ENCODE peak calls at places on chromosome 14, in seven cellular contexts. O is ovary, D is lower leg skin, H is body of pancreas, B is H1, K is right lobe of liver, C is prostate gland. Q is an unnamed sample.

GRCh38 chr14:101600336-101600890 is 39.1 kb downstream of the DIO3 start:
- DNase-seq in B (no peak), O (peak), H (no peak), D (peak), K (no peak), C (no peak), Q (no peak)

GRCh38 chr14:51317373-51317772 is 77.3 kb downstream of the TMX1 start:
- DNase-seq in C (no peak), D (no peak), O (no peak), H (no peak), B (no peak), K (no peak), Q (no peak)

GRCh38 chr14:98195256-98195655 is 1076.7 kb downstream of the BCL11B start:
- DNase-seq in H (no peak), O (no peak), K (no peak), D (no peak), C (no peak), B (no peak), Q (no peak)

GRCh38 chr14:89367449-89368120 is 49.4 kb downstream of the FOXN3 start:
- DNase-seq in O (no peak), D (no peak), K (peak), B (no peak), H (no peak), C (no peak), Q (no peak)

GRCh38 chr14:50039734-50040400 is 76.5 kb downstream of the VCPKMT start:
- DNase-seq in K (peak), C (no peak), D (peak), O (no peak), B (no peak), H (no peak), Q (no peak)

GRCh38 chr14:22303589-22304195 is 285.3 kb downstream of the DAD1 start:
- DNase-seq in C (no peak), B (no peak), H (no peak), O (no peak), D (no peak), K (no peak), Q (no peak)

GRCh38 chr14:39324097-39324496 is 90.4 kb downstream of the MIA2 start:
- DNase-seq in B (no peak), H (no peak), O (no peak), D (no peak), C (no peak), K (no peak), Q (no peak)

GRCh38 chr14:58238252-58239247 is 6.1 kb upstream of the PSMA3 start:
- DNase-seq in H (no peak), D (no peak), B (no peak), O (peak), C (no peak), K (no peak), Q (no peak)

GRCh38 chr14:22536853-22537338 is 52.1 kb downstream of the DAD1 start:
- DNase-seq in O (peak), C (peak), D (peak), K (peak), H (no peak), B (no peak), Q (peak)

GRCh38 chr14:81571437-81571836 is 37.8 kb upstream of the SEL1L start:
- DNase-seq in D (no peak), C (no peak), B (no peak), H (no peak), O (no peak), K (no peak), Q (no peak)

GRCh38 chr14:46951103-46951502 is 299.5 kb upstream of the RPL10L start:
- DNase-seq in C (no peak), B (no peak), D (no peak), O (no peak), H (no peak), K (no peak), Q (no peak)

GRCh38 chr14:22339277-22339676 is 249.7 kb downstream of the DAD1 start:
- DNase-seq in C (no peak), D (peak), O (peak), H (peak), B (no peak), K (no peak), Q (no peak)

GRCh38 chr14:95389471-95390011 is 69.8 kb upstream of the CLMN start:
- DNase-seq in H (peak), K (no peak), C (no peak), B (no peak), D (peak), O (peak), Q (no peak)

GRCh38 chr14:50479041-50479440 is 53.3 kb downstream of the MAP4K5 start:
- DNase-seq in D (no peak), H (no peak), K (no peak), O (no peak), B (no peak), C (no peak), Q (no peak)

GRCh38 chr14:75989134-75989533 is 3.6 kb downstream of the IFT43 start:
- DNase-seq in C (no peak), D (no peak), B (no peak), O (peak), H (no peak), K (peak), Q (no peak)

GRCh38 chr14:64000749-64001148 is 147.9 kb downstream of the SYNE2 start:
- DNase-seq in C (no peak), D (no peak), H (no peak), K (no peak), B (no peak), O (no peak), Q (no peak)

GRCh38 chr14:81275305-81275950 is 54.7 kb upstream of the GTF2A1 start:
- DNase-seq in B (no peak), D (no peak), H (no peak), C (no peak), O (no peak), K (no peak), Q (no peak)

GRCh38 chr14:68622856-68623255 is 170.0 kb downstream of the ZFP36L1 start:
- DNase-seq in C (no peak), D (peak), B (no peak), O (peak), H (no peak), K (no peak), Q (no peak)

GRCh38 chr14:73741876-73742519 is 27.8 kb upstream of the PNMA1 start:
- DNase-seq in B (no peak), C (no peak), H (no peak), D (peak), K (no peak), O (no peak), Q (no peak)
- TF ChIP-seq POLR2A in B (no peak), C (no peak), H (no peak), D (no peak), K (no peak), O (no peak), Q (no peak)

GRCh38 chr14:92888896-92889295 is 34.1 kb upstream of the CHGA start:
- DNase-seq in B (no peak), C (no peak), D (no peak), K (no peak), H (no peak), O (no peak), Q (no peak)
- TF ChIP-seq POLR2A in B (no peak), C (no peak), D (no peak), K (no peak), H (no peak), O (no peak), Q (no peak)

GRCh38 chr14:105261781-105262180 is 13.4 kb downstream of the BTBD6 start:
- DNase-seq in C (no peak), D (no peak), O (no peak), B (no peak), H (no peak), K (no peak), Q (no peak)

GRCh38 chr14:105257464-105257863 is 9.1 kb downstream of the BTBD6 start:
- DNase-seq in O (no peak), H (no peak), C (no peak), K (no peak), D (no peak), B (no peak), Q (no peak)

GRCh38 chr14:105260826-105261438 is 12.6 kb downstream of the BTBD6 start:
- DNase-seq in O (no peak), B (no peak), D (no peak), C (no peak), K (no peak), H (no peak), Q (no peak)

GRCh38 chr14:105256292-105256960 is 8.1 kb downstream of the BTBD6 start:
- DNase-seq in C (no peak), O (no peak), B (no peak), H (no peak), D (no peak), K (no peak), Q (no peak)

DNA sequence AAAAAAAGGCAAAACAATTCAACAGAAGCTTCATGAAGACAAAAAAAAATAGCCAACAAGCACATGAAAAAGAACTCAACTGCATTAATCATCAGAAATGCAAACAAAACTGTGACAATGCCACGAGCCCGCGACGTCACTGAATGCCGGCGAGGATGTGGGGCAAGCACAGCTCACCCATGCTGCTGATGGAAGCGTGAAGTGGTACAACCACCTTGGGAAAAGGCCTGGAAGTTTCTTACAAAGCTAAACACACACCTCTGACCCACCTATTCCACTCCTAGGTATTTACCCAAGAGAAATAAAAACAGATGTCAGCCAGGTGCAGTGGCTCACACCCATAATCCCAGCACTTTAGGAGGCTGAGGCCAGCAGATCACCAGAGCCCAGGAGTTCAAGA is 10.5 kb downstream of the BTBD6 start:
- DNase-seq in B (no peak), C (no peak), H (peak), O (no peak), K (no peak), D (no peak), Q (no peak)
- TF ChIP-seq POLR2A in B (no peak), C (no peak), H (no peak), O (no peak), K (no peak), D (no peak), Q (no peak)

DNA sequence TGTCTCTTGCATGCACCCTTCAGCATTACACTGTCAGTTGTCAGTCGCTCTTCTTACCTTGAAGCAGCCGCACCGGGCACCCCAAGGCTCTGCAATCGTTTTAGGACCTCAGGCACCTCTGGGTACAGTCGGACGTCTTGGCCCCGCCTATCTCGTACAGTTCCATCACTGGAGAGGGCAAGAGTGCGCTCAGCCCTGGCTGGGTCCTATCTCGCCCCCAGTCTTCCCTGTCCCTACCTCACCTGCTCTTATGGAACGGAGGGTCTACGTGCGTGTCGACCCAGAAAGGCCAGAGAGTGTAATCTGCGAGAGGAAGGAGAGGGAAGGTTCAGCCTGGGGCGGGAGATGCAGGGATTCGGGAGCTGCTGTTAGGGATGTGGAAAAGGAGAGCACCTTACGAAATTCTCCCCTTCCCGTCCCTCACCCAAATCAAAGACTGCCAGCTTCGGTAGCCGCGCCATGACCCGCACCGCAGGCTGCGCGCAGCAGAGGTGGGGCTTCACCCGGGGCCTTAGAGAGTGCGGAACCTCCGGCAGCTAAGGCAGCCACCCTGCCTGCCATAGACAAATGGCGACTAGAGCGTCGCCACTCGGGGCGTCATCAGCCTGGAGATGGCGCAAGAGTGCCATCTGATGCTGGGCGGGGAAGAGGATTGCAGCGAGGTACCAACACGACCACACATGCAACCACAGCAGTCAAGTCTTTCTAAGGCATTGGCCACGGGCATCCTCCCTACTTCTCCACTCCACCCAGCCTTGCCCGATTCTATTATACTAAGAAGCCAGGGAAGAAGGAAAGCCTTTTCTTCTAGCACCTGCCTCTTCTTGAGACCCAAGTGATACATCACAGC is at the start of gene MDP1:
- DNase-seq in B (peak), C (peak), H (peak), O (peak), K (peak), D (peak), Q (no peak)
- TF ChIP-seq POLR2A in B (peak), C (peak), H (peak), O (peak), K (peak), D (no peak), Q (peak)

DNA sequence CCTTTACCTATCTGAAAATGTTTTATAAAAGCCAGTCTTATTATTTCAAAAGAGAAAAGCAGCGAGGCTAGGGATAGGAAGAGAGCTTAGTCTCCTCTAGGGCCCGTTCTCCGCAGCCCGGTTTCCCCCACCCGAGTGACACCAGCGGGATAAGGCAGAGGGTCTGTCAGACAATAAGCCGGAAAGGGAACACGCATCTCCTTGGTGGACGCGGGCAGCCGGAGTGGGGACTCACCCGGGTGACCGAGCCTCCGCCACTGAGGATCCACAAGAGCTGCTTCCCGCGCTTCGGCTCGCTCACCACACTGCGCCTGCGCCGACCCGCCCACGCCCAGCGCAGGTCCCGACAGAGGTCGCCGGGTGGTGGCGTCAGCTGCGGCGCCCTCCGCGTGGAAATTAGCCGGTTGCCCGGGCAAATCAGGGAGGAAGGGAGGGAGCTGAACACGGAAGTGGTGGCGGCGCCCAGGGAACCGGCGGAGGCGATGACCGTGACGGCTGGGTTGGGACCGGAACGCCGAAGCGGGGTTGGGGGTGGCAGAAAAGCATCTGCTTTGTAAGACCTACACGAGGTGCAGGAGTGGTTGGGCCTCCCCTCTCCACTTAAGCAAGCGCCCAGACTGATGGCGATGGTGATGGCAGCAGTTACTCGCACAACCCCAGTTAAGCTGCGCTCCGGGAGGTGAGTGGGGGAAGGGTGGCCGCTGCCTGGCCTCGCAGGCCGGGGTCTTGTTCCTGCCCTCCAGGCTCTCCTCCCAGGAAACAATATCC is at the start of the genes SOCS4 and WDHD1:
- DNase-seq in O (peak), B (peak), C (peak), K (peak), D (peak), H (peak), Q (peak)
- TF ChIP-seq POLR2A in O (peak), B (peak), C (peak), K (peak), D (no peak), H (peak), Q (peak)